ENCODE peak calls at places on chromosomes 4 and X, in four cellular contexts. S is aorta, Y is spleen, I is tibial nerve. R is an unnamed sample. For H3K27me3 and H3K9me3, the result is how much of the 10 kb centered on the place peaks cover.

GRCh38 chrX:7390446-7390845 is 242.5 kb upstream of the PUDP start:
- DNase-seq in S (no peak), Y (no peak), I (no peak), R (no peak)

GRCh38 chrX:118839334-118839958 is 15.8 kb downstream of the ZCCHC12 start:
- DNase-seq in S (peak), Y (peak), I (peak), R (peak)

GRCh38 chrX:141960573-141960972 is 56.9 kb downstream of the MAGEC1 start:
- DNase-seq in S (no peak), Y (no peak), I (no peak), R (no peak)

GRCh38 chr4:112652216-112652615 is 15.3 kb downstream of the LARP7 start:
- DNase-seq in S (no peak), Y (no peak), I (no peak), R (no peak)

GRCh38 chrX:152987801-152988200 is 6.1 kb downstream of the PNMA5 start:
- DNase-seq in S (no peak), Y (peak), I (no peak), R (no peak)

GRCh38 chr4:74117024-74117534 is 18.1 kb upstream of the CXCL2 start:
- DNase-seq in S (no peak), Y (no peak), I (no peak), R (peak)

GRCh38 chr4:119103263-119103662 is 32.4 kb upstream of the MYOZ2 start:
- DNase-seq in S (peak), Y (no peak), I (no peak), R (no peak)

GRCh38 chrX:48083212-48083611 is 11.8 kb upstream of the ZNF630 start:
- DNase-seq in S (no peak), Y (no peak), I (peak), R (no peak)

GRCh38 chr4:100087743-100088142 is 102.5 kb downstream of the DDIT4L start:
- DNase-seq in S (no peak), Y (no peak), I (no peak), R (no peak)

GRCh38 chrX:94831364-94831763 is 1157.4 kb downstream of the FAM133A start:
- DNase-seq in S (no peak), Y (no peak), I (no peak), R (no peak)

GRCh38 chr4:5710962-5711478 is at the start of gene EVC:
- DNase-seq in S (peak), Y (no peak), I (peak), R (peak)

GRCh38 chrX:130497531-130497930 is 95.7 kb downstream of the RBMX2 start:
- DNase-seq in S (no peak), Y (no peak), I (no peak), R (no peak)

GRCh38 chr4:114562176-114562904 is 36.3 kb upstream of the UGT8 start:
- DNase-seq in S (no peak), Y (no peak), I (no peak), R (no peak)

GRCh38 chr4:151231915-151232595 is 44.9 kb upstream of the PRSS48 start:
- DNase-seq in S (no peak), Y (no peak), I (no peak), R (no peak)

GRCh38 chr4:87011340-87012034 is 76.7 kb downstream of the AFF1 start:
- DNase-seq in S (no peak), Y (no peak), I (no peak), R (no peak)

GRCh38 chr4:123020285-123020684 is 97.9 kb upstream of the NUDT6 start:
- DNase-seq in S (no peak), Y (no peak), I (no peak), R (no peak)

GRCh38 chr4:107148922-107149321 is 112.8 kb upstream of the DKK2 start:
- DNase-seq in S (no peak), Y (no peak), I (no peak), R (no peak)

GRCh38 chr4:150173854-150174398 is 95.7 kb downstream of the DCLK2 start:
- DNase-seq in S (no peak), Y (no peak), I (no peak), R (no peak)

GRCh38 chrX:125203737-125204578 is 115.7 kb upstream of the TEX13C start:
- DNase-seq in S (peak), Y (peak), I (no peak), R (peak)

GRCh38 chr4:74522251-74522991 is 77.5 kb downstream of the AREG start:
- DNase-seq in S (no peak), Y (no peak), I (no peak), R (no peak)

GRCh38 chr4:82422616-82423015 is 7.6 kb downstream of the HNRNPDL start:
- DNase-seq in S (no peak), Y (no peak), I (no peak), R (no peak)

GRCh38 chr4:155468282-155468681 is 91.5 kb upstream of the MAP9 start:
- DNase-seq in S (no peak), Y (no peak), I (no peak), R (no peak)

GRCh38 chr4:74631338-74631737 is 163.0 kb downstream of the BTC start:
- DNase-seq in S (no peak), Y (no peak), I (no peak), R (no peak)

GRCh38 chrX:38278682-38279081 is 48.6 kb downstream of the RPGR start:
- DNase-seq in S (no peak), Y (no peak), I (no peak), R (no peak)

GRCh38 chrX:51614353-51614752 is 4.4 kb downstream of the CENPVL3 start:
- DNase-seq in S (no peak), Y (no peak), I (no peak), R (no peak)

GRCh38 chr4:82984459-82984858 is 26.2 kb downstream of the LIN54 start:
- DNase-seq in S (no peak), Y (no peak), I (no peak), R (no peak)

GRCh38 chrX:93538575-93538974 is 134.8 kb downstream of the NAP1L3 start:
- DNase-seq in S (no peak), Y (no peak), I (no peak), R (no peak)

GRCh38 chr4:47471064-47471463 is 7.6 kb upstream of the COMMD8 start:
- DNase-seq in S (no peak), Y (no peak), I (no peak), R (no peak)

GRCh38 chr4:98092833-98093439 is 50.3 kb downstream of the STPG2 start:
- DNase-seq in S (no peak), Y (no peak), I (no peak), R (no peak)

GRCh38 chr4:39823193-39823592 is 125.3 kb downstream of the UBE2K start:
- DNase-seq in S (no peak), Y (no peak), I (no peak), R (no peak)

GRCh38 chrX:104172121-104172520 is 5.9 kb downstream of the FAM199X start:
- DNase-seq in S (no peak), Y (no peak), I (no peak), R (no peak)
- H3K27me3 ChIP-seq in S (under half), Y (under half), I (under half), R (under half)

GRCh38 chr4:33184684-33185083 is 2464.5 kb downstream of the PCDH7 start:
- DNase-seq in S (no peak), Y (no peak), I (no peak), R (no peak)
- H3K9me3 ChIP-seq in S (under half), Y (under half), I (under half), R (under half)

DNA sequence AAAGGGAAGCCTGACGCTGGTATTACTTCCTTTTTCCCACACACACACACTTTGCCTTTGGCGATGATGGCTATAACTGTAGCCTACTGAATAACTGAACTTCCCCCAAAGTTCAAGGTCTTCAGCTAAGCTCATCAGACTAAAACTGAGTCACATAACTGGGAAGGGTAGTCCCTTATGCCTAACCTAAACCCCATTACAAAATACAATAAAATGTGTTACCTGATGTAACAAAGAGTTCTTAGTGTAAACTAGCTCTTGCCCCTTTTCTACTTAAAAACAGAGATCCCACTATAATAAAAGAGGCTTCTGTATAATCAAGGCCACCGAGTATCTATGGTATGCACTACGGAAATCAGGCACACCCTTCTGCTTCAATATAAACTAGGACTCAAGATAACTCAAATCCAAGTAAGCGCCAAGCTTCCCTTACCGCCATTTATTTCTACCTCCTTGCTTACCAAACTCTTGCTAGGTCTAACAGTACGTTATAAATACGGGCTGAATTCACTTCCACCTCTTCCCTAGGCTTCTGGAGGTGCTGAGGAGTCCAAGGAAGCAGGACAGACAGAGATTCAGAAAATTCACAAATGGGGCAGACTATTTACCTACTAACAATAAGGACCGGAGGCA is 2.4 kb downstream of the OTUD4 start:
- DNase-seq in S (no peak), Y (no peak), I (no peak), R (no peak)
- H3K27ac ChIP-seq in S (peak), Y (peak), I (peak), R (peak)

DNA sequence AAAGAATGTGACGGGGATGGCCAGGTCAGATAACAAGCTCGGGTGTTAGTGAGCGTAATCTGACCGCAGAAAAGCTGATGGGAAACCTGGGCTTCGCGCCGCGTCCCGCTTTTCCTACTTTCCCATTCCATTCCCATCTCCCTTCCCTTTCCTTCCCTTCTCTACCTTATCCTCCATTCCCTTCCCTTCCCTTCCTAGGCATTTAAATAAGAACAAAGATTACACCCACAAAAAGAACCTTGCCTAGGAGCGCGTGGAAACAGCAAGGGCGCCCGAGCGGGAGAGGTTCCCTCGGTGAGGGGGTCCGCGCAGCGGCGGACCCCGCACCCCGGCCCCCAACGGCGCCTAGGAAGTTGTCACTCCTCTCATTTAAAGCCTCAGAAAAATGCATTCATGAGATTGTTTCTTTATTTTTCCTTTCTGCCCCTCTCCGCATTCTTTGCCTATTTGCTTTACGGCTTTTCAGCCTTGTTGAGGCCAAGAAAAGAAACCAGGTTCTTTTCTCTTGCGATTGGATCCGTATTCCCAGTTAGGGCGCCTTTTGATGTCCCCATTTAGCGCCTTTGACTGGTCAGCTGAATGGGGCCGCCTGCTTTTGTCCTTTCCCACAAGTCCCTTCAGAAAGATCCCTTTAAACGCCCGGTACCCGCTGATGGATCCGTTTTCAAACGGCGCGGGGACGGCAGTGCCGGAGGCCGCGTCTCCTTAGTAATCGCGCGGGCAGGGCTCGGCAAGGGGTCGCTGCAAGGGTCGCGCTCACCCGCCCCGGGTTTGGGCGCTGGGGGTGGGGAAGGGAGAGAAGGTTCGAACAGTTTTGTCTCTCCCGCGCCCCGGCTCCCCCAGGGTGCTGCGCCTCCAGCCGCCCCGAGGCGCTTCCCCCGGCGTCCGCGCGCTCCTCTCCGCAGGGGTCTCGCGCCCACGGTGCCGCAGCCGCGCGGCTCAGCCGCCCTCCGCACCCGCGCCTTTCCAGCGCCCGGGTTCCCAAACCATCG is 54.1 kb upstream of the TMEM33 start:
- DNase-seq in S (no peak), Y (peak), I (no peak), R (no peak)
- H3K27me3 ChIP-seq in S (under half), Y (half or more), I (half or more), R (under half)

R was measured in right lobe of liver.